ENCODE peak calls at places on chromosomes 4 and X, in four cellular contexts. H is heart left ventricle, J is A549, O is GM12892. T is an unnamed sample.

GRCh38 chrX:119516157-119516702 is 48.0 kb downstream of the SLC25A5 start:
- DNase-seq in H (no peak), J (peak), O (peak), T (peak)

GRCh38 chrX:10952619-10953018 is 158.5 kb upstream of the HCCS start:
- DNase-seq in H (no peak), J (no peak), O (no peak), T (no peak)

GRCh38 chrX:139844163-139844562 is 88.7 kb downstream of the ATP11C start:
- DNase-seq in H (no peak), J (no peak), O (no peak), T (no peak)

GRCh38 chrX:137171626-137172025 is 137.8 kb upstream of the GPR101 start:
- DNase-seq in H (no peak), J (no peak), O (no peak), T (no peak)

GRCh38 chrX:103197721-103198306 is 17.1 kb upstream of the BEX4 start:
- DNase-seq in H (no peak), J (no peak), O (no peak), T (peak)

GRCh38 chrX:122583526-122583925 is 600.6 kb upstream of the GRIA3 start:
- DNase-seq in H (no peak), J (no peak), O (no peak), T (no peak)

GRCh38 chr4:93788712-93789111 is 39.8 kb upstream of the ATOH1 start:
- DNase-seq in H (no peak), J (peak), O (no peak), T (no peak)

GRCh38 chr4:9943761-9944160 is 77.5 kb downstream of the SLC2A9 start:
- DNase-seq in H (no peak), J (no peak), O (no peak), T (no peak)

GRCh38 chrX:125202486-125203378 is 116.9 kb upstream of the TEX13C start:
- DNase-seq in H (no peak), J (no peak), O (no peak), T (no peak)

DNA sequence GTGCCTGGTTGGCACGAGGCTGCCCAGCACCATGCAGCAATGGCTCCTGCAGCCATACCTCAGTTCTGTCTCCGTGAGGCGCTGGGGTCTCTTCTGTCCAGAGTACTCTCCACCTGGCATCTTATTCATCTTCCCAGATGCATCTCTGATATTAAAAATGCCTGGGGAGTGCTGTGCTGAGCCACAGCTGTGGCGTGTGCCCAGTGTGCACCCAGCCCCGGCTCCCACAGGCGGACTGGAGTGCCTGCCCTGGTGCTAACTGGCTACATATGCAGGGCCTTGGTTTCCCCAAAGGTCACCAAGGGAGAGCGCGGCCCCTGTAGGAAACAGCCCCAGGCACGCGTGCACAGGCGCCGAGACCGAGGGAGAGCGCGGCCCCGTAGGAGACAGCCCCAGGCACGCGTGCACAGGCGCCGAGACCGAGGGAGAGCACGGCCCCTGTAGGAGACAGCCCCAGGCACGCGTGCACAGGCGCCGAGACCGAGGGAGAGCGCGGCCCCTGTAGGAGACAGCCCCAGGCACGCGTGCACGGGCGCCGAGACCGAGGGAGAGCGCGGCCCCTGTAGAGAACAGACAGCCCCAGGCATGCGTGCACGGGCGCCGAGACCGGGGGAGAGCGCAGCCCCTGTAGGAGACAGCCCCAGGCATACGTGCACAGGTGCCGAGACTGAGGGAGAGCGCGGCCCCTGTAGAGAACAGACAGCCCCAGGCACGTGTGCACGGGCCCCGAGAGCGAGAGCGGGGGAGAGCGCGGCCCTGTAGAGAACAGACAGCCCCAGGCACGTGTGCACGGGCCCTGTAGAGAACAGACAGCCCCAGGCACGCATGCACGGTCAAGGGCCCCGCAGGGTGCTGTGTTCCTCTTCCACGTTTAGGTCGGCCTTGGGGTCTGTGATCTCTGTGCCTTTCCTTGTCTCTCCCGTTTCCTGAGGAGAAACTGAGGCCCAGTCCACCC is 14.5 kb downstream of the TMEM175 start:
- DNase-seq in H (peak), J (no peak), O (no peak), T (no peak)
- TF ChIP-seq POLR2A in H (no peak), J (no peak), O (no peak), T (no peak)

GRCh38 chrX:154478728-154479622 is at the start of gene LAGE3:
- DNase-seq in H (peak), J (peak), O (peak), T (peak)
- TF ChIP-seq POLR2A in H (no peak), J (peak), O (peak), T (peak)

GRCh38 chrX:16719334-16720084 is at the start of gene SYAP1:
- DNase-seq in H (peak), J (peak), O (peak), T (peak)
- TF ChIP-seq POLR2A in H (no peak), J (peak), O (peak), T (peak)

GRCh38 chr4:153486281-153487151 is 20.4 kb downstream of the TMEM131L start:
- DNase-seq in H (peak), J (peak), O (no peak), T (peak)
- TF ChIP-seq POLR2A in H (no peak), J (no peak), O (peak), T (no peak)

GRCh38 chr4:1462009-1462767 is 55.9 kb upstream of the NKX1-1 start:
- DNase-seq in H (no peak), J (no peak), O (no peak), T (no peak)

GRCh38 chr4:1462768-1463075 is 56.5 kb upstream of the NKX1-1 start:
- DNase-seq in H (no peak), J (no peak), O (no peak), T (no peak)

GRCh38 chr4:1464581-1465171 is 58.4 kb upstream of the NKX1-1 start:
- DNase-seq in H (no peak), J (no peak), O (no peak), T (no peak)

GRCh38 chr4:1463927-1464540 is 57.8 kb upstream of the NKX1-1 start:
- DNase-seq in H (no peak), J (no peak), O (no peak), T (no peak)

GRCh38 chr4:1463088-1463926 is 57.1 kb upstream of the NKX1-1 start:
- DNase-seq in H (no peak), J (no peak), O (no peak), T (peak)
- TF ChIP-seq POLR2A in H (no peak), J (no peak), O (no peak), T (no peak)

T was measured in H54.